ENCODE peak calls at places on chromosomes 16 and 17, in four cellular contexts. P is HCT116, R is Peyer's patch, V is GM23248. N is an unnamed sample.
A peak's percentile ranks its signal among the peaks of the same experiment; 100 is the strongest.

GRCh38 chr17:38702166-38702899 is 2.7 kb upstream of the MLLT6 start:
- DNase-seq in R (peak; percentile 94), P (peak; percentile 73), V (peak; percentile 92), N (peak; percentile 92)

GRCh38 chr17:4643676-4644075 is 2.2 kb upstream of the ALOX15 start:
- DNase-seq in R (no peak), P (no peak), V (no peak), N (peak; percentile 51)

GRCh38 chr17:9924735-9925191 is 19.7 kb upstream of the RCVRN start:
- DNase-seq in R (no peak), V (peak; percentile 86), P (peak; percentile 81), N (no peak)

GRCh38 chr16:89615596-89616090 is 2.2 kb downstream of the DPEP1 start:
- DNase-seq in R (peak; percentile 71), P (no peak), V (peak; percentile 44), N (peak; percentile 34)

GRCh38 chr16:72952404-72953301 is 95.3 kb downstream of the ZFHX3 start:
- DNase-seq in R (no peak), V (peak; percentile 35), P (no peak), N (no peak)

GRCh38 chr17:33196883-33197282 is 96.2 kb downstream of the ASIC2 start:
- DNase-seq in V (no peak), R (no peak), P (no peak), N (no peak)

GRCh38 chr17:64938290-64938689 is 19.0 kb upstream of the LRRC37A3 start:
- DNase-seq in R (no peak), V (no peak), P (no peak), N (no peak)

GRCh38 chr17:78351449-78352006 is 8.3 kb downstream of the SOCS3 start:
- DNase-seq in P (no peak), V (peak; percentile 95), R (peak; percentile 92), N (peak; percentile 84)

GRCh38 chr16:17696696-17697095 is 225.9 kb upstream of the XYLT1 start:
- DNase-seq in P (no peak), V (no peak), R (no peak), N (no peak)

GRCh38 chr17:39597372-39598046 is 10.2 kb downstream of the NEUROD2 start:
- DNase-seq in V (no peak), R (no peak), P (no peak), N (no peak)

GRCh38 chr17:45052052-45052772 is 780 bp upstream of the DCAKD start:
- DNase-seq in R (peak; percentile 79), V (peak; percentile 53), P (no peak), N (peak; percentile 55)

GRCh38 chr16:600781-601180 is 10.9 kb downstream of the RAB40C start:
- DNase-seq in V (no peak), R (no peak), P (no peak), N (no peak)

GRCh38 chr17:42387663-42388380 is 420 bp downstream of the STAT3 start:
- DNase-seq in R (peak; percentile 73), P (no peak), V (peak; percentile 59), N (peak; percentile 66)

GRCh38 chr17:35189291-35189690 is 4.9 kb downstream of the SLC35G3 start:
- DNase-seq in P (no peak), V (peak; percentile 49), R (no peak), N (no peak)

GRCh38 chr16:71537643-71538042 is 11.4 kb downstream of the CHST4 start:
- DNase-seq in P (peak; percentile 50), V (peak; percentile 65), R (peak; percentile 78), N (peak; percentile 44)

GRCh38 chr16:69772560-69773254 is 10.6 kb downstream of the WWP2 start:
- DNase-seq in R (no peak), V (peak; percentile 12), P (no peak), N (no peak)

GRCh38 chr17:66789093-66789492 is 45.8 kb upstream of the CACNG5 start:
- DNase-seq in R (no peak), V (no peak), P (no peak), N (no peak)

GRCh38 chr16:17635183-17635582 is 164.4 kb upstream of the XYLT1 start:
- DNase-seq in R (no peak), P (no peak), V (no peak), N (no peak)

GRCh38 chr17:43832976-43833829 is at the start of gene MPP3:
- DNase-seq in R (peak; percentile 73), V (peak; percentile 90), P (no peak), N (peak; percentile 68)

GRCh38 chr16:88568710-88569613 is 1.2 kb upstream of the ZC3H18 start:
- DNase-seq in P (no peak), R (no peak), V (no peak), N (no peak)

GRCh38 chr17:57289130-57289529 is 32.8 kb downstream of the MSI2 start:
- DNase-seq in V (peak; percentile 6), P (no peak), R (no peak), N (no peak)

GRCh38 chr17:44830359-44831269 is 527 bp upstream of the GJC1 start:
- DNase-seq in R (no peak), V (peak; percentile 64), P (no peak), N (no peak)

GRCh38 chr16:69927056-69927757 is 23.9 kb upstream of the CLEC18A start:
- DNase-seq in R (no peak), V (peak; percentile 77), P (no peak), N (no peak)

GRCh38 chr16:59886021-59886420 is 1151.9 kb upstream of the GOT2 start:
- DNase-seq in R (no peak), P (no peak), V (peak; percentile 71), N (no peak)

GRCh38 chr17:69637399-69638165 is 223.1 kb downstream of the MAP2K6 start:
- DNase-seq in V (peak; percentile 80), R (no peak), P (no peak), N (no peak)

GRCh38 chr17:45150911-45151809 is 2.9 kb downstream of the HEXIM1 start:
- DNase-seq in R (no peak), P (no peak), V (peak; percentile 51), N (no peak)

GRCh38 chr17:74452027-74452840 is 14.2 kb upstream of the CD300A start:
- DNase-seq in V (peak; percentile 30), P (no peak), R (peak; percentile 71), N (peak; percentile 46)

GRCh38 chr17:5203178-5203907 is 11.7 kb upstream of the ZNF594 start:
- DNase-seq in P (no peak), R (no peak), V (peak; percentile 74), N (no peak)

GRCh38 chr17:32277284-32277683 is 11.7 kb downstream of the RHBDL3 start:
- DNase-seq in P (no peak), V (peak; percentile 64), R (no peak), N (no peak)

GRCh38 chr16:80583466-80583865 is 42.7 kb downstream of the DYNLRB2 start:
- DNase-seq in V (peak; percentile 72), P (no peak), R (no peak), N (no peak)

GRCh38 chr16:48082516-48082915 is 73.3 kb downstream of the ABCC12 start:
- DNase-seq in R (no peak), V (peak; percentile 60), P (no peak), N (no peak)

GRCh38 chr17:28643979-28644781 is 778 bp downstream of the BLTP2 start:
- DNase-seq in R (peak; percentile 75), V (peak; percentile 83), P (peak; percentile 31), N (peak; percentile 60)

GRCh38 chr17:2883544-2884203 is 87.4 kb downstream of the RAP1GAP2 start:
- DNase-seq in V (peak; percentile 80), R (no peak), P (no peak), N (no peak)

GRCh38 chr17:75848523-75849303 is 4.5 kb upstream of the UNC13D start:
- DNase-seq in R (peak; percentile 94), V (peak; percentile 57), P (peak; percentile 64), N (peak; percentile 93)
- H3K27ac ChIP-seq in R (peak overlapping the region; percentile 44), V (no peak overlapping the region), P (peak overlapping the region; percentile 3), N (no peak overlapping the region)

GRCh38 chr17:47087093-47087492 is 102.0 kb downstream of the CDC27 start:
- DNase-seq in R (no peak), P (no peak), V (no peak), N (no peak)
- H3K9me3 ChIP-seq in R (no peaks in the 10 kb centered on the region), P (no peaks in the 10 kb centered on the region), V (no peaks in the 10 kb centered on the region), N (no peaks in the 10 kb centered on the region)

DNA sequence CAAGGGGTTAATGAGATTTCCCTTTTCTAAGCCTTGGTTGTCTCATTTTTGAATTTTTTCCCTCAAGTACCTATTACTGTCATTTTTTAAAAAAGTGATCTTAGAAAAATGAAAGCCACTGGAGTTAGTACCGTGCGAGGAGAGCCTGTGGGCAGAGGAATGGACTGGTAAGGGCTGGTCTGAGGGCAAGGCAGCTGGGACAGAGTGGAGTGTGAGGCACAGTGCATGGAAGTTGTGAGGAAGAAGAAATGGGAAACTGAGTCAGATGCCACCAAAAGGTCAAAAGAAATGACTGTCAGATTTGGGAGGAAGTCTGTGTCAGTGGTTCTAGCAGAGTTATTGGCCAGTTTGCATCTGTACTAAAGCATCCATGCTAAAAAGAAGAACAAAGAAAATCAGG is 8.2 kb downstream of the RASD1 start:
- DNase-seq in P (no peak), V (no peak), R (no peak), N (no peak)
- H3K36me3 ChIP-seq in P (peaks cover 3% of the 10 kb centered on the region), V (peaks cover 4% of the 10 kb centered on the region), R (no peaks in the 10 kb centered on the region), N (no peaks in the 10 kb centered on the region)

GRCh38 chr17:81712468-81713003 is 452 bp downstream of the SLC25A10 start:
- DNase-seq in V (peak; percentile 71), P (no peak), R (no peak), N (peak; percentile 38)
- H3K27ac ChIP-seq in V (no peak overlapping the region), P (peak overlapping the region; percentile 96), R (peak overlapping the region; percentile 95), N (peak overlapping the region; percentile 48)

GRCh38 chr16:52713740-52714139 is 166.8 kb upstream of the TOX3 start:
- DNase-seq in P (no peak), V (no peak), R (no peak), N (no peak)
- H3K9me3 ChIP-seq in P (no peaks in the 10 kb centered on the region), V (no peaks in the 10 kb centered on the region), R (no peaks in the 10 kb centered on the region), N (no peaks in the 10 kb centered on the region)

GRCh38 chr17:75498019-75498725 is 17.2 kb downstream of the CASKIN2 start:
- DNase-seq in P (no peak), R (no peak), V (no peak), N (no peak)
- H3K36me3 ChIP-seq in P (peaks cover 13% of the 10 kb centered on the region), R (no peaks in the 10 kb centered on the region), V (peaks cover 4% of the 10 kb centered on the region), N (no peaks in the 10 kb centered on the region)

GRCh38 chr16:25052530-25052929 is 37.4 kb upstream of the ARHGAP17 start:
- DNase-seq in R (no peak), P (no peak), V (no peak), N (no peak)
- H3K27ac ChIP-seq in R (no peak overlapping the region), P (no peak overlapping the region), V (no peak overlapping the region), N (no peak overlapping the region)